ENCODE peak calls at places on chromosomes 5 and 9, in nine cellular contexts. G is lung; Q is CD8-positive, alpha-beta T cell; T is SK-N-SH; J is ovary; I is heart right ventricle; V is AG10803; A is NB4; S is dorsolateral prefrontal cortex. Z is an unnamed sample.

GRCh38 chr5:53884844-53885243 is 324.4 kb downstream of the NDUFS4 start:
- DNase-seq in Q (no peak), V (peak), S (no peak), T (no peak), A (no peak), G (no peak), J (no peak), I (no peak), Z (no peak)

GRCh38 chr5:83877911-83878706 is 157.5 kb upstream of the HAPLN1 start:
- DNase-seq in V (peak), Q (no peak), I (no peak), S (no peak), G (no peak), T (no peak), J (no peak), A (no peak), Z (peak)

GRCh38 chr9:131997779-131998178 is 81.9 kb downstream of the MED27 start:
- DNase-seq in S (peak), A (no peak), T (peak), G (no peak), V (no peak), I (peak), J (peak), Q (no peak), Z (peak)

GRCh38 chr5:86917117-86917579 is 299.4 kb downstream of the COX7C start:
- DNase-seq in Q (no peak), I (no peak), S (no peak), A (peak), G (no peak), T (no peak), V (peak), J (no peak), Z (peak)

GRCh38 chr9:134365791-134366222 is 39.6 kb downstream of the RXRA start:
- DNase-seq in S (no peak), I (peak), V (peak), Q (no peak), G (no peak), J (peak), T (peak), A (peak), Z (peak)

GRCh38 chr5:68587181-68587580 is 371.6 kb downstream of the PIK3R1 start:
- DNase-seq in I (no peak), J (no peak), T (no peak), S (no peak), A (no peak), Q (no peak), V (peak), G (no peak), Z (peak)

GRCh38 chr5:136781464-136781863 is 416.1 kb upstream of the TRPC7 start:
- DNase-seq in T (no peak), I (no peak), G (no peak), S (no peak), Q (no peak), J (no peak), V (peak), A (no peak), Z (peak)

GRCh38 chr5:32586251-32586642 is 890 bp downstream of the SUB1 start:
- DNase-seq in V (no peak), A (no peak), Q (no peak), J (no peak), T (no peak), I (no peak), S (no peak), G (no peak), Z (no peak)

GRCh38 chr9:82539126-82539525 is 523.8 kb downstream of the RASEF start:
- DNase-seq in S (no peak), G (no peak), V (no peak), Q (no peak), A (no peak), T (no peak), J (no peak), I (no peak), Z (no peak)

GRCh38 chr5:77316871-77317661 is 106.6 kb downstream of the PDE8B start:
- DNase-seq in I (no peak), G (no peak), Q (no peak), S (no peak), A (no peak), T (no peak), J (no peak), V (peak), Z (peak)

GRCh38 chr5:154440540-154440939 is 5.3 kb upstream of the SAP30L start:
- DNase-seq in I (no peak), J (no peak), V (no peak), A (no peak), Q (no peak), S (no peak), T (no peak), G (no peak), Z (no peak)

GRCh38 chr9:115680226-115680625 is 473.4 kb upstream of the PAPPA start:
- DNase-seq in V (no peak), A (no peak), T (no peak), I (no peak), J (no peak), G (no peak), S (no peak), Q (no peak), Z (peak)

GRCh38 chr9:98502311-98502975 is 206.3 kb downstream of the GABBR2 start:
- DNase-seq in I (no peak), A (no peak), T (no peak), V (peak), S (no peak), G (peak), J (no peak), Q (no peak), Z (peak)

GRCh38 chr9:69122086-69122390 is 52.0 kb upstream of the TJP2 start:
- DNase-seq in A (peak), J (peak), T (peak), V (peak), S (peak), I (peak), G (peak), Q (peak), Z (peak)

GRCh38 chr9:98287383-98287782 is 31.9 kb upstream of the TBC1D2 start:
- DNase-seq in I (no peak), G (no peak), V (no peak), T (peak), S (no peak), J (no peak), A (peak), Q (no peak), Z (peak)

GRCh38 chr9:84305452-84306131 is 35.0 kb downstream of the SLC28A3 start:
- DNase-seq in J (no peak), A (no peak), V (no peak), S (no peak), T (no peak), G (no peak), Q (no peak), I (no peak), Z (no peak)

GRCh38 chr9:71487046-71487445 is 281.3 kb downstream of the CEMIP2 start:
- DNase-seq in Q (no peak), A (peak), T (no peak), I (no peak), G (no peak), J (no peak), S (no peak), V (peak), Z (peak)

DNA sequence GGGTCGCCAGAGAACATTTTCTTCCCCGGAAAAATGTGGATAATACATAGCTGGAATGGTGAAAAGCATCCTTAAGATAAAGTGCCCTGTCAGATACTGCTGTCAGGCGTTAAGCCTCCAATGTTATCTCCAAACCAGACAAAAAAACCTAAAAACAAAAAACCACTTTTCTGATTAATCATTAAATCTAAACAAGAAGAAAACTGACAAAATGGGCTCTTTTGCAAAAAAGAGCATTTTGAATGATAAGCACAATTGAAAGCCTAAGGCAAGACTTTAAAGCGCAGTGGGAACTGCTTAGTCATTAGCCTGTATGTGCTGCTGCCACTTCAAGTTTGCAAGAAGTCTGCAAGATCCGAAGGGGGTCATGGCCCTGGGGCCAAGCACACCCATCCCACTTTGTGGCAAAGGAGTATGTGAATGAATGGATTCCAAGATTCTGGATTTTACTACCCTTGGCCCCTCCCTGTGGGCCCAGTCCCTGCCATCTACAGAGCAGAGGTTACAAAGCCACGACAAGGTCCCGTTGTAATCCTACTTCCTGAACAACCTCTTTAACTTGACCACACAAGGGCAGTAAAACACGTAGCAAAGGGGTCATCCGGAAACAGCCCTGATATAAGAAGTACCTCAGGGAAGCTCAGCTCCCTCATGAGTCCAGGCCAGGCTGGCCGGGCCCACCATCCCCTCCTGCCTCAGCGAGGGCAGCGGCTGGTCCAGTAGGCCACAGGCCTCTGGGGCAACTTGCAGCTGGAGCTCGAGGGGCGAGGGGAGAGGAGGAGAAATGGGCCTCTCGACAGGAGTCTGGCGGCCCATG is 29.7 kb downstream of the SHB start:
- DNase-seq in S (no peak), T (peak), A (peak), G (no peak), Q (no peak), J (no peak), V (peak), I (no peak), Z (no peak)
- H3K4me3 ChIP-seq in S (no peak), T (no peak), A (no peak), G (no peak), Q (no peak), J (no peak), V (no peak), I (no peak), Z (no peak)

GRCh38 chr9:91946825-91947224 is 3.2 kb downstream of the ROR2 start:
- DNase-seq in T (no peak), J (no peak), S (no peak), G (no peak), I (no peak), V (no peak), A (no peak), Q (no peak), Z (peak)

GRCh38 chr9:91949946-91950664 is at the start of gene ROR2:
- DNase-seq in V (peak), T (peak), S (no peak), J (peak), A (peak), G (peak), I (peak), Q (peak), Z (peak)

GRCh38 chr9:91949293-91949945 is 609 bp downstream of the ROR2 start:
- DNase-seq in I (no peak), T (peak), V (no peak), Q (no peak), S (no peak), G (no peak), A (peak), J (peak), Z (no peak)

GRCh38 chr9:91948061-91948422 is 2.0 kb downstream of the ROR2 start:
- DNase-seq in T (peak), G (no peak), Q (no peak), I (no peak), S (no peak), V (no peak), J (no peak), A (peak), Z (peak)

GRCh38 chr9:91948423-91949292 is 1.4 kb downstream of the ROR2 start:
- DNase-seq in J (peak), T (peak), I (peak), S (no peak), G (peak), Q (no peak), V (no peak), A (peak), Z (peak)
- TF ChIP-seq CTCF in J (peak), T (no peak), I (no peak), S (no peak), G (no peak), Q (no peak), V (no peak), A (no peak), Z (no peak)

DNA sequence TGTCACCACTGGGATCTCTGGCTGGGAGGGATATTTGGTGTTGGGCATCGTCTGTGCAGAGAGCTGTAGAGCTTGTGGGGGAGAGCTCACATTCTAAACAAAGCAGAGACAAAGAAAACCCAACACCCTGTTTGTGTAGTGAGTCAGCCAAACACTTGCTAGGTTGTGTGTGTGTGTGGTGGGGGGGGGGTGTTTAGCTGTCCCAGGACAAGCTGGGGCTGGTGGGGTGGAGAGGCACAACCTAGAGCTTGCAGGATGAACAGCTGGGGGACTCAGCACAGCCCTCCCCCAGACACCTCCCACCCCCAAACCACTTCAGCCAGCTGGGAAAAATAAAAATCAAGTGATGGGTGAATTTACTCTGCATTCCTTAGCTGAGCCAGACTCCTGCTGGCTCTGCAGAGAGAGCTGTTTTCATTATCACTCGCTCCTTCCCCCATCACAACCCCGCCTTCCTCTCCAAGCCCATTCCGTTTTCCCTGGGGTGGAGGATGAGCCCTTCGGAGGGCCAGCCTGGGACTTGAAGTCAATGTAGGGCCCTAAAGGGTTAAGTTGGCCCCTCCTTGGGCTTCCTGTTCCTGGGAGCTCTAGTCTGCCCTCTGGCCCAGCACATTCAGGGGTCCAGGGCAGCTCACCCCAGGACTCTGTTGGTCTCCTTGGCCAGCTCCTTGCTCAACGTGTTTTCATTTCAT is 2.6 kb downstream of the OLFML2A start:
- DNase-seq in S (peak), A (peak), V (peak), G (no peak), T (no peak), J (peak), Q (no peak), I (no peak), Z (peak)
- H3K4me3 ChIP-seq in S (no peak), A (no peak), V (peak), G (no peak), T (no peak), J (peak), Q (no peak), I (no peak), Z (no peak)

DNA sequence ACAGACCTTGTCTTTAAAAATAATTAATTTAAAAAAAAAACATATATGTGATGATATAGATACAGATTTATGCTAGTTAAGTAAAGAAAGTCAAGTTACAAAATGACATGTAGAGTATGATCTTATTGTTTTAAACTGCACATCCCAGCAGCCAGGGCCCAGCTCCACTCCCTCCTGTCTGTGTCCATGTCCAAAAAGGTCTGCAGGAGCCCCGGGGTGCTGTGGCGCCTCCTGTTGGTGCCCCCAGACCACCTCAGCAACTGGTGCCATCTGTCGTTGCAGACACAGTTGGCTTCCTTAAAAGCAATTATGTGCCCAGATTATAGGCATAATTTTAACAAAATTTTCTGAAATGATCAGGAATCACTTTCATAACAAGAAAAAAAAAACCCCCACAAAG is 33.3 kb downstream of the IPPK start:
- DNase-seq in A (no peak), T (no peak), J (peak), I (no peak), V (no peak), S (no peak), G (no peak), Q (no peak), Z (no peak)
- TF ChIP-seq CTCF in A (peak), T (peak), J (no peak), I (no peak), V (no peak), S (no peak), G (no peak), Q (no peak), Z (no peak)

GRCh38 chr5:164296603-164297080 is 791.2 kb downstream of the MAT2B start:
- DNase-seq in G (no peak), I (no peak), V (no peak), S (peak), Q (no peak), A (no peak), J (peak), T (no peak), Z (no peak)
- H3K4me3 ChIP-seq in G (no peak), I (no peak), V (no peak), S (peak), Q (no peak), A (no peak), J (no peak), T (no peak), Z (no peak)

DNA sequence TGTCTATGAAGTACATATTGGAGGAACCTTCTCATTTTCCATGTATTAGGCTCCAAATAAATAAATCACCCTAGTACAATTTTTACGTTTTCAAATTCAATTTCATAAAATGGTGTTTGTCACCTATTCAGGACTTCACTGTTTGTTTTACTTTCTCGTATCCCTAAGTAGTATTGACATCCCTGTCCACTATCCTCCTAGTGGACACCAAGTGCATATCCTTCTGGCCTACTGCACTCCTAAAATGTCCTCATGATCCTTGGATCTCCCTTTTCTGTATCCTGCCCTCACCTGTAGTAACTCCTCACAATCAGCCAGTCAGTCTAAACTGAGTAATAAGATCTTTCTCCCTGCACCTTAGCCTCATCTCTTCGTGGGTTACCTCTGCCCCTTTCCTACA is 539.9 kb downstream of the DMRTA1 start:
- DNase-seq in J (no peak), G (no peak), V (no peak), I (no peak), A (no peak), Q (no peak), S (no peak), T (no peak), Z (peak)
- TF ChIP-seq CTCF in J (no peak), G (no peak), V (no peak), I (no peak), A (no peak), Q (no peak), S (no peak), T (peak), Z (peak)

GRCh38 chr9:33161589-33162132 is 5.5 kb downstream of the B4GALT1 start:
- DNase-seq in J (no peak), A (no peak), T (no peak), V (no peak), I (no peak), S (no peak), G (peak), Q (no peak), Z (peak)
- H3K4me3 ChIP-seq in J (no peak), A (no peak), T (peak), V (peak), I (peak), S (no peak), G (no peak), Q (no peak), Z (no peak)

GRCh38 chr5:14664270-14665109 is at the start of gene OTULIN:
- DNase-seq in V (peak), J (peak), G (peak), A (peak), I (peak), Q (peak), S (peak), T (peak), Z (peak)
- TF ChIP-seq CTCF in V (no peak), J (no peak), G (no peak), A (no peak), I (no peak), Q (no peak), S (no peak), T (no peak), Z (no peak)

DNA sequence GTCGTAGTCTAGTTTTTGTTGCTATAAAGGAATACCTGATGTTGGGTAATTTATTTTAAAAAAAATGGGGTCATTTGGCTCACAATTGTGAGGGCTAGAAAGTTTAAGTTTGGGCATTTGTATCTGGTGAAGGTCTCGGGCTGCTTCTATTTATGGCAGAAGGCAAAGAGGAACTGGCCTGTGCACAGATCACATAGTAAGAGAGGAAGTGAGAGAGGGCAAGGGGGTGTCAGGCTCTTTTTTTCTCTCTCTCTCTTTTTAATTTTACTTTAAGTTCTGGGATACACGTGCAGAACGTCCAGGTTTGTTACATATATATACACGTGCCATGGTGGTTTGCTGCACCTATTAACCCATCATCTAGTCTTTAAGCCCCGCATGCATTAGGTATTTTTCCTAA is 453.3 kb downstream of the DIRAS2 start:
- DNase-seq in A (peak), S (no peak), T (no peak), I (no peak), Q (no peak), V (no peak), J (no peak), G (no peak), Z (no peak)
- H3K4me3 ChIP-seq in A (no peak), S (no peak), T (no peak), I (no peak), Q (no peak), V (no peak), J (no peak), G (no peak), Z (no peak)